ENCODE peak calls at places on chromosomes 2 and 18, in ten cellular contexts. N is body of pancreas, O is ovary, F is tibial nerve, Z is endothelial cell of umbilical vein, B is PC-9, H is iPS DF 6.9, X is breast epithelium, A is tibial artery, V is IMR-90. W is an unnamed sample. For H3K36me3, the result is how much of the 10 kb centered on the place peaks cover.

GRCh38 chr2:23286765-23287155 is 98.2 kb upstream of the KLHL29 start:
- DNase-seq in N (peak), O (peak), F (peak), Z (no peak), B (no peak), H (no peak), X (no peak), A (peak), V (peak), W (no peak)

GRCh38 chr2:3256655-3257054 is 121.0 kb downstream of the EIPR1 start:
- DNase-seq in N (no peak), O (no peak), F (no peak), Z (no peak), B (no peak), H (no peak), X (no peak), A (no peak), V (no peak), W (no peak)

GRCh38 chr2:144341538-144341937 is 178.4 kb downstream of the ZEB2 start:
- DNase-seq in N (no peak), O (no peak), F (no peak), Z (peak), B (no peak), H (no peak), X (no peak), A (no peak), V (no peak), W (no peak)

GRCh38 chr2:241108271-241109209 is 6.5 kb upstream of the MTERF4 start:
- DNase-seq in N (no peak), O (no peak), F (no peak), Z (no peak), B (no peak), H (no peak), X (no peak), A (no peak), V (no peak), W (no peak)

GRCh38 chr2:207334631-207335371 is 169.1 kb upstream of the KLF7 start:
- DNase-seq in N (peak), O (peak), F (peak), Z (peak), B (peak), H (peak), X (no peak), A (peak), V (peak), W (no peak)

GRCh38 chr18:57436193-57436964 is 1.2 kb downstream of the ONECUT2 start:
- DNase-seq in N (peak), O (no peak), F (no peak), Z (no peak), B (no peak), H (no peak), X (no peak), A (no peak), V (no peak), W (no peak)

GRCh38 chr2:226310081-226310625 is 489.5 kb downstream of the IRS1 start:
- DNase-seq in N (no peak), O (no peak), F (no peak), Z (no peak), B (no peak), H (no peak), X (no peak), A (no peak), V (peak), W (no peak)

GRCh38 chr2:234454433-234454832 is 42.4 kb downstream of the ARL4C start:
- DNase-seq in N (no peak), O (no peak), F (no peak), Z (no peak), B (no peak), H (no peak), X (no peak), A (no peak), V (no peak), W (no peak)

GRCh38 chr2:198173864-198174263 is 369.5 kb downstream of the PLCL1 start:
- DNase-seq in N (no peak), O (no peak), F (no peak), Z (no peak), B (no peak), H (no peak), X (no peak), A (no peak), V (no peak), W (no peak)

GRCh38 chr2:118320640-118321039 is 232.4 kb downstream of the INSIG2 start:
- DNase-seq in N (no peak), O (no peak), F (no peak), Z (no peak), B (no peak), H (no peak), X (no peak), A (no peak), V (no peak), W (no peak)

GRCh38 chr2:168138369-168138768 is 109.0 kb downstream of the STK39 start:
- DNase-seq in N (peak), O (no peak), F (peak), Z (no peak), B (no peak), H (no peak), X (no peak), A (no peak), V (no peak), W (no peak)

GRCh38 chr2:232363784-232364615 is 14.6 kb upstream of the ALPP start:
- DNase-seq in N (no peak), O (no peak), F (no peak), Z (no peak), B (no peak), H (no peak), X (peak), A (peak), V (peak), W (no peak)

GRCh38 chr2:63055510-63056308 is 5.1 kb downstream of the OTX1 start:
- DNase-seq in N (peak), O (peak), F (no peak), Z (no peak), B (no peak), H (no peak), X (no peak), A (peak), V (no peak), W (no peak)

GRCh38 chr2:106965611-106966010 is 79.6 kb upstream of the ST6GAL2 start:
- DNase-seq in N (no peak), O (no peak), F (no peak), Z (no peak), B (no peak), H (no peak), X (no peak), A (no peak), V (no peak), W (no peak)

GRCh38 chr2:223054193-223054781 is 2.3 kb downstream of the KCNE4 start:
- DNase-seq in N (peak), O (peak), F (peak), Z (no peak), B (no peak), H (no peak), X (no peak), A (peak), V (peak), W (no peak)

GRCh38 chr18:50080932-50081560 is 113.9 kb downstream of the MYO5B start:
- DNase-seq in N (peak), O (no peak), F (no peak), Z (no peak), B (peak), H (no peak), X (no peak), A (no peak), V (no peak), W (no peak)

GRCh38 chr2:232951891-232952290 is 61.2 kb downstream of the NGEF start:
- DNase-seq in N (no peak), O (no peak), F (no peak), Z (no peak), B (peak), H (no peak), X (no peak), A (no peak), V (no peak), W (no peak)

GRCh38 chr2:233098615-233099014 is 38.5 kb downstream of the INPP5D start:
- DNase-seq in N (peak), O (no peak), F (no peak), Z (no peak), B (no peak), H (no peak), X (no peak), A (no peak), V (peak), W (no peak)

GRCh38 chr2:14180333-14180732 is 452.2 kb upstream of the LRATD1 start:
- DNase-seq in N (no peak), O (no peak), F (no peak), Z (no peak), B (no peak), H (no peak), X (no peak), A (no peak), V (no peak), W (no peak)

GRCh38 chr2:85266424-85267041 is 61.3 kb downstream of the TGOLN2 start:
- DNase-seq in N (peak), O (peak), F (peak), Z (peak), B (peak), H (peak), X (no peak), A (peak), V (peak), W (no peak)

GRCh38 chr2:47282621-47283272 is 120.2 kb upstream of the MSH2 start:
- DNase-seq in N (no peak), O (no peak), F (no peak), Z (no peak), B (no peak), H (no peak), X (no peak), A (no peak), V (no peak), W (no peak)

GRCh38 chr2:105244443-105244842 is 2.9 kb downstream of the GPR45 start:
- DNase-seq in N (no peak), O (no peak), F (no peak), Z (no peak), B (no peak), H (no peak), X (no peak), A (no peak), V (no peak), W (no peak)

GRCh38 chr2:155904720-155905119 is 427.8 kb downstream of the NR4A2 start:
- DNase-seq in N (no peak), O (no peak), F (no peak), Z (no peak), B (no peak), H (no peak), X (no peak), A (no peak), V (no peak), W (no peak)

GRCh38 chr2:239601880-239602279 is 201.1 kb upstream of the HDAC4 start:
- DNase-seq in N (peak), O (peak), F (no peak), Z (no peak), B (no peak), H (no peak), X (no peak), A (no peak), V (no peak), W (no peak)

GRCh38 chr2:128442891-128443302 is 124.2 kb upstream of the HS6ST1 start:
- DNase-seq in N (peak), O (no peak), F (no peak), Z (no peak), B (no peak), H (no peak), X (no peak), A (peak), V (no peak), W (no peak)

GRCh38 chr2:220932041-220932440 is 640.1 kb downstream of the EPHA4 start:
- DNase-seq in N (no peak), O (no peak), F (no peak), Z (no peak), B (no peak), H (no peak), X (no peak), A (no peak), V (no peak), W (no peak)

GRCh38 chr2:220935789-220936321 is 636.2 kb downstream of the EPHA4 start:
- DNase-seq in N (no peak), O (no peak), F (no peak), Z (no peak), B (no peak), H (no peak), X (no peak), A (no peak), V (peak), W (no peak)

GRCh38 chr2:220931491-220931890 is 640.6 kb downstream of the EPHA4 start:
- DNase-seq in N (no peak), O (no peak), F (no peak), Z (no peak), B (no peak), H (no peak), X (no peak), A (no peak), V (no peak), W (no peak)

DNA sequence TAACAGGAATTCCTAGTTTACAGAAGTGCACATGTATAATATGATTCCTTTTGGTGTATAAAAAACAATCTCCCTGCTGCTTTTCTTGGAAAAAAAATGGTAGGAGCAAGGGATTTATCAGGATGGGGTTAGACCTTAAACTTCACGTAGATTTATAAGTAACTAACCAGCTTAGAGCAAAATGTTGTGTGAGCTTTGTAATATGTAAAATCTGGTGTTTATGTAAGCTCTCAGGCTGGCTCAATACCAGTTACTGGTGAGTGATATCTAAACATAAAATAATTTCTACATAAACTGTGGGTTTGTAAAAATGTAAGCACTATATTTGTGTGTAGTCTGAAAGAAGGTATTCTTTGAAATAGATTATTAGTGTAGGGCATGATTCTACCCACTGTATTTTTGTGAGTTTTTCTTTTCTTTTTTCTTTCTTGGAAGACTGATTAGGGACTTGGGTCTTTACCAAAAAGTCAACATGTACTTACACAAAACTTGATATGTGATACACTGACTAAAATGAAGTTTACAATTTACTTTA is 641.5 kb downstream of the EPHA4 start:
- DNase-seq in N (no peak), O (no peak), F (no peak), Z (no peak), B (no peak), H (no peak), X (no peak), A (no peak), V (peak), W (no peak)
- H3K36me3 ChIP-seq in N (under half), O (under half), F (under half), Z (under half), B (under half), H (under half), X (under half), A (under half), V (under half), W (under half)

GRCh38 chr2:183148967-183149366 is 24.7 kb downstream of the NUP35 start:
- DNase-seq in N (no peak), O (no peak), F (no peak), Z (no peak), B (no peak), H (no peak), X (no peak), A (no peak), V (peak), W (no peak)
- H3K36me3 ChIP-seq in N (under half), O (under half), F (under half), Z (under half), B (half or more), H (under half), X (under half), A (under half), V (under half), W (half or more)

GRCh38 chr2:61182059-61182383 is 20.0 kb downstream of the C2orf74 start:
- DNase-seq in N (no peak), O (no peak), F (no peak), Z (no peak), B (no peak), H (no peak), X (no peak), A (no peak), V (no peak), W (no peak)

GRCh38 chr2:61181382-61182058 is 19.5 kb downstream of the C2orf74 start:
- DNase-seq in N (no peak), O (no peak), F (no peak), Z (no peak), B (no peak), H (no peak), X (no peak), A (no peak), V (no peak), W (no peak)

GRCh38 chr2:61185329-61185728 is 23.3 kb downstream of the C2orf74 start:
- DNase-seq in N (no peak), O (no peak), F (no peak), Z (no peak), B (no peak), H (no peak), X (no peak), A (no peak), V (no peak), W (no peak)

GRCh38 chr2:61184263-61184662 is 22.3 kb downstream of the C2orf74 start:
- DNase-seq in N (no peak), O (no peak), F (no peak), Z (no peak), B (no peak), H (no peak), X (no peak), A (no peak), V (no peak), W (no peak)

DNA sequence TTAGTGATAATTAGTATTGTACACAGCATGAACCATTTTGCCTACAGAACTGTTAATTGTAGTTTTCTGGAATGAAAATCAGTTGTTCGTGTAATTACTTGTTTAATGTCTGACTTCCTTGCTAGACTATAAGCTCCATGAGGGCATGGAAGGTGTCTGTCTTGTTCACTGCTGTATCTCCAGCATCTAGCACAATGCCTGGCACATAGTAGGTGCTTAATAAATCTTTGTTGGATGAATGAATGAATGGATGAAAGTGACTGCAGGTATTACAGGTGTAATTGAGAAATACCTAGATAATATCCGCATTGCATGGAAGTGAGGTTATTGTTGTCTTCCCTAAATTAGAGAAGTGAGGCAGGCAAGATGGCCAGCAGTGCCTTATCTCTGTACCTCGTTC is 21.8 kb downstream of the C2orf74 start:
- DNase-seq in N (no peak), O (no peak), F (no peak), Z (no peak), B (no peak), H (no peak), X (no peak), A (no peak), V (no peak), W (no peak)
- H3K36me3 ChIP-seq in N (under half), O (under half), F (under half), Z (under half), B (half or more), H (under half), X (under half), A (half or more), V (half or more), W (under half)

GRCh38 chr2:71136174-71136573 is 5.7 kb downstream of the MPHOSPH10 start:
- DNase-seq in N (no peak), O (no peak), F (no peak), Z (no peak), B (no peak), H (no peak), X (no peak), A (no peak), V (no peak), W (no peak)
- H3K36me3 ChIP-seq in N (under half), O (under half), F (under half), Z (under half), B (under half), H (under half), X (under half), A (half or more), V (under half), W (under half)

GRCh38 chr2:197092431-197092830 is 165.9 kb upstream of the PGAP1 start:
- DNase-seq in N (peak), O (peak), F (peak), Z (no peak), B (no peak), H (no peak), X (no peak), A (no peak), V (peak), W (no peak)
- H3K36me3 ChIP-seq in N (under half), O (under half), F (under half), Z (under half), B (under half), H (under half), X (under half), A (under half), V (under half), W (under half)

GRCh38 chr2:27216416-27217137 is 592 bp upstream of the CAD start:
- DNase-seq in N (no peak), O (no peak), F (no peak), Z (no peak), B (no peak), H (no peak), X (no peak), A (peak), V (no peak), W (no peak)
- H3K36me3 ChIP-seq in N (under half), O (under half), F (under half), Z (under half), B (under half), H (under half), X (under half), A (under half), V (under half), W (under half)